ENCODE peak calls at places on chromosomes 6 and 20, in seven cellular contexts. One of them, this sample, is unnamed.

GRCh38 chr6:6556738-6557503 is 31.6 kb upstream of the LY86 start:
- DNase-seq in effector CD8-positive, alpha-beta T cell: peak; percentile 5
- DNase-seq in astrocyte: no peak
- DNase-seq in GM12892: peak; percentile 28
- DNase-seq in Right ventricle myocardium superior: no peak
- DNase-seq in ecto neural progenitor cell: peak; percentile 57
- DNase-seq in GM12891: no peak
- DNase-seq in this sample: no peak

GRCh38 chr6:31945507-31946369 is at the start of gene CFB:
- DNase-seq in effector CD8-positive, alpha-beta T cell: no peak
- DNase-seq in astrocyte: peak; percentile 71
- DNase-seq in GM12892: no peak
- DNase-seq in Right ventricle myocardium superior: peak; percentile 84
- DNase-seq in ecto neural progenitor cell: no peak
- DNase-seq in GM12891: no peak
- DNase-seq in this sample: no peak

GRCh38 chr20:49397525-49397924 is 84.9 kb downstream of the KCNB1 start:
- DNase-seq in effector CD8-positive, alpha-beta T cell: no peak
- DNase-seq in astrocyte: no peak
- DNase-seq in GM12892: no peak
- DNase-seq in Right ventricle myocardium superior: no peak
- DNase-seq in ecto neural progenitor cell: peak; percentile 40
- DNase-seq in GM12891: no peak
- DNase-seq in this sample: no peak

GRCh38 chr6:136487746-136488145 is 62.5 kb downstream of the MAP7 start:
- DNase-seq in effector CD8-positive, alpha-beta T cell: no peak
- DNase-seq in astrocyte: no peak
- DNase-seq in GM12892: no peak
- DNase-seq in Right ventricle myocardium superior: no peak
- DNase-seq in ecto neural progenitor cell: no peak
- DNase-seq in GM12891: no peak
- DNase-seq in this sample: no peak

GRCh38 chr6:37689356-37689755 is 8.3 kb downstream of the MDGA1 start:
- DNase-seq in effector CD8-positive, alpha-beta T cell: no peak
- DNase-seq in astrocyte: peak; percentile 8
- DNase-seq in GM12892: no peak
- DNase-seq in Right ventricle myocardium superior: no peak
- DNase-seq in ecto neural progenitor cell: no peak
- DNase-seq in GM12891: no peak
- DNase-seq in this sample: no peak

GRCh38 chr6:118383924-118384323 is 164.2 kb upstream of the PLN start:
- DNase-seq in effector CD8-positive, alpha-beta T cell: no peak
- DNase-seq in astrocyte: no peak
- DNase-seq in GM12892: no peak
- DNase-seq in Right ventricle myocardium superior: no peak
- DNase-seq in ecto neural progenitor cell: no peak
- DNase-seq in GM12891: no peak
- DNase-seq in this sample: no peak

GRCh38 chr20:20791664-20792568 is 79.5 kb upstream of the RALGAPA2 start:
- DNase-seq in effector CD8-positive, alpha-beta T cell: no peak
- DNase-seq in astrocyte: no peak
- DNase-seq in GM12892: no peak
- DNase-seq in Right ventricle myocardium superior: no peak
- DNase-seq in ecto neural progenitor cell: no peak
- DNase-seq in GM12891: no peak
- DNase-seq in this sample: no peak

GRCh38 chr20:31593221-31594001 is 11.7 kb upstream of the ID1 start:
- DNase-seq in effector CD8-positive, alpha-beta T cell: no peak
- DNase-seq in astrocyte: peak; percentile 81
- DNase-seq in GM12892: no peak
- DNase-seq in Right ventricle myocardium superior: no peak
- DNase-seq in ecto neural progenitor cell: no peak
- DNase-seq in GM12891: no peak
- DNase-seq in this sample: no peak

GRCh38 chr20:2750343-2751251 is 49.8 kb downstream of the CPXM1 start:
- DNase-seq in effector CD8-positive, alpha-beta T cell: no peak
- DNase-seq in astrocyte: no peak
- DNase-seq in GM12892: no peak
- DNase-seq in Right ventricle myocardium superior: peak; percentile 63
- DNase-seq in ecto neural progenitor cell: peak; percentile 58
- DNase-seq in GM12891: no peak
- DNase-seq in this sample: no peak

GRCh38 chr6:111985202-111985731 is 68.6 kb upstream of the CCN6 start:
- DNase-seq in effector CD8-positive, alpha-beta T cell: no peak
- DNase-seq in astrocyte: peak; percentile 99
- DNase-seq in GM12892: no peak
- DNase-seq in Right ventricle myocardium superior: no peak
- DNase-seq in ecto neural progenitor cell: no peak
- DNase-seq in GM12891: no peak
- DNase-seq in this sample: no peak

GRCh38 chr6:31122803-31123706 is 2.8 kb upstream of the CDSN start:
- DNase-seq in effector CD8-positive, alpha-beta T cell: no peak
- DNase-seq in astrocyte: peak; percentile 83
- DNase-seq in GM12892: no peak
- DNase-seq in Right ventricle myocardium superior: peak; percentile 63
- DNase-seq in ecto neural progenitor cell: no peak
- DNase-seq in GM12891: no peak
- DNase-seq in this sample: no peak

GRCh38 chr6:100343678-100344077 is 121.0 kb downstream of the SIM1 start:
- DNase-seq in effector CD8-positive, alpha-beta T cell: no peak
- DNase-seq in astrocyte: peak; percentile 88
- DNase-seq in GM12892: no peak
- DNase-seq in Right ventricle myocardium superior: no peak
- DNase-seq in ecto neural progenitor cell: no peak
- DNase-seq in GM12891: no peak
- DNase-seq in this sample: no peak

GRCh38 chr6:5442946-5443345 is 181.6 kb downstream of the FARS2 start:
- DNase-seq in effector CD8-positive, alpha-beta T cell: no peak
- DNase-seq in astrocyte: no peak
- DNase-seq in GM12892: no peak
- DNase-seq in Right ventricle myocardium superior: no peak
- DNase-seq in ecto neural progenitor cell: no peak
- DNase-seq in GM12891: no peak
- DNase-seq in this sample: no peak

GRCh38 chr20:20713244-20713765 is 861 bp upstream of the RALGAPA2 start:
- DNase-seq in effector CD8-positive, alpha-beta T cell: no peak
- DNase-seq in astrocyte: no peak
- DNase-seq in GM12892: no peak
- DNase-seq in Right ventricle myocardium superior: no peak
- DNase-seq in ecto neural progenitor cell: no peak
- DNase-seq in GM12891: no peak
- DNase-seq in this sample: no peak

GRCh38 chr20:24157213-24157612 is 168.6 kb upstream of the GGTLC1 start:
- DNase-seq in effector CD8-positive, alpha-beta T cell: no peak
- DNase-seq in astrocyte: no peak
- DNase-seq in GM12892: no peak
- DNase-seq in Right ventricle myocardium superior: no peak
- DNase-seq in ecto neural progenitor cell: no peak
- DNase-seq in GM12891: no peak
- DNase-seq in this sample: no peak

GRCh38 chr20:17189976-17190710 is 36.7 kb upstream of the PCSK2 start:
- DNase-seq in effector CD8-positive, alpha-beta T cell: no peak
- DNase-seq in astrocyte: no peak
- DNase-seq in GM12892: no peak
- DNase-seq in Right ventricle myocardium superior: no peak
- DNase-seq in ecto neural progenitor cell: no peak
- DNase-seq in GM12891: no peak
- DNase-seq in this sample: no peak

GRCh38 chr6:70131528-70131927 is 171.4 kb downstream of the COL9A1 start:
- DNase-seq in effector CD8-positive, alpha-beta T cell: no peak
- DNase-seq in astrocyte: no peak
- DNase-seq in GM12892: peak; percentile 1
- DNase-seq in Right ventricle myocardium superior: no peak
- DNase-seq in ecto neural progenitor cell: no peak
- DNase-seq in GM12891: no peak
- DNase-seq in this sample: no peak

GRCh38 chr20:62990306-62990825 is 16.4 kb downstream of the BHLHE23 start:
- DNase-seq in effector CD8-positive, alpha-beta T cell: no peak
- DNase-seq in astrocyte: no peak
- DNase-seq in GM12892: no peak
- DNase-seq in Right ventricle myocardium superior: no peak
- DNase-seq in ecto neural progenitor cell: no peak
- DNase-seq in GM12891: no peak
- DNase-seq in this sample: no peak

GRCh38 chr20:10259166-10259565 is 40.5 kb downstream of the SNAP25 start:
- DNase-seq in effector CD8-positive, alpha-beta T cell: no peak
- DNase-seq in astrocyte: no peak
- DNase-seq in GM12892: no peak
- DNase-seq in Right ventricle myocardium superior: no peak
- DNase-seq in ecto neural progenitor cell: no peak
- DNase-seq in GM12891: no peak
- DNase-seq in this sample: no peak

GRCh38 chr6:804317-804716 is 111.4 kb upstream of the EXOC2 start:
- DNase-seq in effector CD8-positive, alpha-beta T cell: no peak
- DNase-seq in astrocyte: no peak
- DNase-seq in GM12892: no peak
- DNase-seq in Right ventricle myocardium superior: no peak
- DNase-seq in ecto neural progenitor cell: no peak
- DNase-seq in GM12891: no peak
- DNase-seq in this sample: no peak

GRCh38 chr6:4316867-4317400 is 181.6 kb upstream of the ECI2 start:
- DNase-seq in effector CD8-positive, alpha-beta T cell: no peak
- DNase-seq in astrocyte: peak; percentile 90
- DNase-seq in GM12892: no peak
- DNase-seq in Right ventricle myocardium superior: peak; percentile 49
- DNase-seq in ecto neural progenitor cell: no peak
- DNase-seq in GM12891: no peak
- DNase-seq in this sample: no peak

GRCh38 chr20:11387189-11387754 is 530.4 kb upstream of the BTBD3 start:
- DNase-seq in effector CD8-positive, alpha-beta T cell: no peak
- DNase-seq in astrocyte: peak; percentile 97
- DNase-seq in GM12892: no peak
- DNase-seq in Right ventricle myocardium superior: no peak
- DNase-seq in ecto neural progenitor cell: no peak
- DNase-seq in GM12891: no peak
- DNase-seq in this sample: no peak

GRCh38 chr6:1962201-1962600 is 283.2 kb downstream of the GMDS start:
- DNase-seq in effector CD8-positive, alpha-beta T cell: no peak
- DNase-seq in astrocyte: no peak
- DNase-seq in GM12892: no peak
- DNase-seq in Right ventricle myocardium superior: no peak
- DNase-seq in ecto neural progenitor cell: no peak
- DNase-seq in GM12891: no peak
- DNase-seq in this sample: no peak

GRCh38 chr6:14851286-14851685 is 394.6 kb upstream of the JARID2 start:
- DNase-seq in effector CD8-positive, alpha-beta T cell: no peak
- DNase-seq in astrocyte: peak; percentile 54
- DNase-seq in GM12892: no peak
- DNase-seq in Right ventricle myocardium superior: no peak
- DNase-seq in ecto neural progenitor cell: no peak
- DNase-seq in GM12891: no peak
- DNase-seq in this sample: no peak

GRCh38 chr6:94401311-94401710 is 982.0 kb upstream of the EPHA7 start:
- DNase-seq in effector CD8-positive, alpha-beta T cell: no peak
- DNase-seq in astrocyte: no peak
- DNase-seq in GM12892: no peak
- DNase-seq in Right ventricle myocardium superior: no peak
- DNase-seq in ecto neural progenitor cell: no peak
- DNase-seq in GM12891: no peak
- DNase-seq in this sample: no peak

GRCh38 chr6:125316621-125317020 is 14.9 kb upstream of the HDDC2 start:
- DNase-seq in effector CD8-positive, alpha-beta T cell: no peak
- DNase-seq in astrocyte: no peak
- DNase-seq in GM12892: no peak
- DNase-seq in Right ventricle myocardium superior: no peak
- DNase-seq in ecto neural progenitor cell: no peak
- DNase-seq in GM12891: no peak
- DNase-seq in this sample: no peak

GRCh38 chr6:146258206-146258605 is 229.3 kb downstream of the GRM1 start:
- DNase-seq in effector CD8-positive, alpha-beta T cell: no peak
- DNase-seq in astrocyte: peak; percentile 31
- DNase-seq in GM12892: no peak
- DNase-seq in Right ventricle myocardium superior: no peak
- DNase-seq in ecto neural progenitor cell: no peak
- DNase-seq in GM12891: no peak
- DNase-seq in this sample: no peak

GRCh38 chr20:44450938-44451450 is 24.7 kb upstream of the TTPAL start:
- DNase-seq in effector CD8-positive, alpha-beta T cell: no peak
- DNase-seq in astrocyte: no peak
- DNase-seq in GM12892: no peak
- DNase-seq in Right ventricle myocardium superior: no peak
- DNase-seq in ecto neural progenitor cell: no peak
- DNase-seq in GM12891: no peak
- DNase-seq in this sample: no peak

GRCh38 chr6:127162808-127163207 is 44.3 kb downstream of the RSPO3 start:
- DNase-seq in effector CD8-positive, alpha-beta T cell: no peak
- DNase-seq in astrocyte: peak; percentile 23
- DNase-seq in GM12892: no peak
- DNase-seq in Right ventricle myocardium superior: no peak
- DNase-seq in ecto neural progenitor cell: no peak
- DNase-seq in GM12891: no peak
- DNase-seq in this sample: no peak

GRCh38 chr6:82144007-82144851 is 103.3 kb downstream of the IBTK start:
- DNase-seq in effector CD8-positive, alpha-beta T cell: no peak
- DNase-seq in astrocyte: peak; percentile 98
- DNase-seq in GM12892: no peak
- DNase-seq in Right ventricle myocardium superior: no peak
- DNase-seq in ecto neural progenitor cell: no peak
- DNase-seq in GM12891: no peak
- DNase-seq in this sample: no peak

GRCh38 chr6:157645201-157645795 is 177.7 kb upstream of the SNX9 start:
- DNase-seq in effector CD8-positive, alpha-beta T cell: no peak
- DNase-seq in astrocyte: no peak
- DNase-seq in GM12892: no peak
- DNase-seq in Right ventricle myocardium superior: no peak
- DNase-seq in ecto neural progenitor cell: no peak
- DNase-seq in GM12891: no peak
- DNase-seq in this sample: no peak

This sample was measured in cerebellar nuclear complex.